ENCODE peak calls at places on chromosomes 4 and X, in nine cellular contexts. X is neural progenitor cell; U is upper lobe of left lung; H is GM23248; K is WERI-Rb-1; G is heart right ventricle; W is left lung; C is colonic mucosa; J is CD4-positive, alpha-beta memory T cell. R is an unnamed sample.

GRCh38 chrX:55127692-55128091 is 38.9 kb downstream of the PAGE2 start:
- DNase-seq in X (no peak), U (no peak), H (peak), K (no peak), G (no peak), W (no peak), C (no peak), J (no peak), R (no peak)

GRCh38 chr4:185122681-185123345 is 20.3 kb upstream of the SLC25A4 start:
- DNase-seq in X (no peak), U (no peak), H (no peak), K (no peak), G (no peak), W (no peak), C (no peak), J (no peak), R (no peak)

GRCh38 chrX:154818916-154819770 is 13.9 kb upstream of the MPP1 start:
- DNase-seq in X (no peak), U (no peak), H (no peak), K (peak), G (no peak), W (no peak), C (no peak), J (no peak), R (no peak)

GRCh38 chr4:56086073-56086521 is 137.4 kb downstream of the CEP135 start:
- DNase-seq in X (peak), U (no peak), H (no peak), K (no peak), G (no peak), W (no peak), C (no peak), J (no peak), R (no peak)

GRCh38 chrX:44873415-44874270 is 655 bp downstream of the KDM6A start:
- DNase-seq in X (peak), U (peak), H (peak), K (peak), G (peak), W (peak), C (peak), J (peak), R (peak)

GRCh38 chr4:2253160-2254084 is 8.5 kb downstream of the MXD4 start:
- DNase-seq in X (no peak), U (peak), H (no peak), K (no peak), G (peak), W (peak), C (peak), J (no peak), R (no peak)

GRCh38 chrX:118565853-118566252 is 70.2 kb downstream of the DOCK11 start:
- DNase-seq in X (no peak), U (no peak), H (no peak), K (no peak), G (no peak), W (no peak), C (no peak), J (no peak), R (no peak)

GRCh38 chrX:40484408-40485091 is 96.2 kb upstream of the ATP6AP2 start:
- DNase-seq in X (no peak), U (no peak), H (no peak), K (no peak), G (no peak), W (no peak), C (no peak), J (no peak), R (no peak)

GRCh38 chr4:40750461-40751258 is 905 bp downstream of the NSUN7 start:
- DNase-seq in X (peak), U (no peak), H (peak), K (no peak), G (no peak), W (no peak), C (peak), J (no peak), R (no peak)

GRCh38 chrX:29580560-29580959 is 634.8 kb upstream of the MAGEB2 start:
- DNase-seq in X (no peak), U (no peak), H (no peak), K (no peak), G (no peak), W (no peak), C (no peak), J (no peak), R (no peak)

GRCh38 chr4:138775890-138776289 is 239.7 kb upstream of the NOCT start:
- DNase-seq in X (peak), U (no peak), H (peak), K (no peak), G (no peak), W (no peak), C (no peak), J (no peak), R (no peak)

GRCh38 chrX:103793541-103793932 is 16.9 kb downstream of the PLP1 start:
- DNase-seq in X (no peak), U (no peak), H (peak), K (no peak), G (no peak), W (no peak), C (no peak), J (no peak), R (no peak)

GRCh38 chr4:171478181-171478580 is 335.0 kb upstream of the GALNTL6 start:
- DNase-seq in X (no peak), U (no peak), H (no peak), K (no peak), G (no peak), W (no peak), C (no peak), J (no peak), R (no peak)

GRCh38 chr4:82124365-82124764 is 249.4 kb downstream of the HNRNPD start:
- DNase-seq in X (no peak), U (no peak), H (no peak), K (no peak), G (no peak), W (no peak), C (no peak), J (no peak), R (no peak)

GRCh38 chrX:37942170-37942569 is 64.2 kb upstream of the SYTL5 start:
- DNase-seq in X (no peak), U (no peak), H (no peak), K (no peak), G (no peak), W (no peak), C (no peak), J (no peak), R (no peak)

GRCh38 chrX:12894074-12894691 is 12.2 kb upstream of the TLR8 start:
- DNase-seq in X (peak), U (no peak), H (peak), K (peak), G (no peak), W (no peak), C (peak), J (peak), R (peak)

GRCh38 chr4:98617358-98618047 is 40.9 kb downstream of the TSPAN5 start:
- DNase-seq in X (no peak), U (no peak), H (no peak), K (no peak), G (no peak), W (no peak), C (no peak), J (no peak), R (no peak)

GRCh38 chr4:123826896-123827295 is 430.3 kb downstream of the SPRY1 start:
- DNase-seq in X (no peak), U (no peak), H (peak), K (no peak), G (no peak), W (no peak), C (no peak), J (no peak), R (no peak)

GRCh38 chr4:100497729-100498250 is 20.0 kb downstream of the EMCN start:
- DNase-seq in X (no peak), U (no peak), H (peak), K (no peak), G (no peak), W (no peak), C (no peak), J (no peak), R (no peak)

DNA sequence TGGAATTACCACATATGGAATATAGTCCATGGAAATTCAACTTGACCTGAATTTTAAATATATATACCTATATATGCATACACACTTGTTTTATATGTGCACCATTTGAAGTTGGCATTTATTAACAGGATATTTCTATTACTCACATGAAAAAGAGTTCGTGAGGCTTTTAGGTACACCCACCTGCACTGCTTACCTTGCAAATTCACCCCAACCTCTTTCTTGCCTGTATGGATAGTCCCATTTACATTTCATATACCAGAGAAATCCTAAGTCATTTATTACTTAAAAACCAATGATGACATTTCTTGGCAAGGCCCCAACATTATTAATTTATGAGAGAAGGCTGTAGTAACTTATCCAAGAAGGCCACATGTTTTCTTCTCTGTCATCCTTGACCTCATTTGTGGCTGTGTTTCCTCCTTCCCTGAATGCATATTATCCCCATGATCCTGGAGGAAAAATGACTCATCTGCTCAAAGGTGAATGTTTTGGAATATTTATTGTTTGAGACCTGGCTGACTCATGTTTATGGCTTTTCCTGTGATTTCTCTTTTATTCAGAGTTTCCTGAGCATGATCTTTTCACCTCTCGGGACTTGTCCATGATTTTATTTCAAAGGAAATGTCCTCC is 62.2 kb upstream of the FAM241A start:
- DNase-seq in X (no peak), U (no peak), H (peak), K (no peak), G (no peak), W (no peak), C (peak), J (no peak), R (no peak)
- H3K27ac ChIP-seq in X (no peak), U (no peak), H (peak), K (no peak), G (peak), W (no peak), C (peak), J (no peak), R (no peak)

DNA sequence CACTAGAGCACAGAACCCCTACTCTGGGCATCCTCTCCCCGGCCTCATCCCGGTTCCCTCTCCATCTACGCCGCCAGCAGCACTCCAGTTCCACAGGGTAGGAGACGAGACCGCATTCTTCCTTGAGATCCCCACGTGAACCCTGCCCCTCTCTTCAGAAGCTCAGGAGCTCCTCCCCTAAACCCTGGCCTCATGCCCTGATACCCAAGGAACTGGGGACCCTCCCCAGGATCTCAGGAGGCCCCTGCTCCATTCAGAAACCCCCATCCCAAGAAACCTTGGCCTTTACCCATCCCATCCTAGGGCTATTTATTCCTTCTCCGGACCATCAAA is 1.1 kb downstream of the PRICKLE3 start:
- DNase-seq in X (no peak), U (no peak), H (peak), K (no peak), G (no peak), W (no peak), C (no peak), J (no peak), R (no peak)
- H3K4me3 ChIP-seq in X (peak), U (no peak), H (peak), K (no peak), G (peak), W (peak), C (peak), J (peak), R (peak)

GRCh38 chr4:718460-718859 is 12.8 kb downstream of the PCGF3 start:
- DNase-seq in X (no peak), U (no peak), H (no peak), K (no peak), G (no peak), W (no peak), C (no peak), J (no peak), R (no peak)

GRCh38 chr4:717601-718320 is 12.1 kb downstream of the PCGF3 start:
- DNase-seq in X (no peak), U (no peak), H (no peak), K (no peak), G (peak), W (peak), C (no peak), J (no peak), R (no peak)

GRCh38 chr4:721261-722171 is 15.9 kb downstream of the PCGF3 start:
- DNase-seq in X (no peak), U (peak), H (peak), K (no peak), G (peak), W (peak), C (peak), J (no peak), R (no peak)

GRCh38 chr4:722181-722725 is 16.6 kb downstream of the PCGF3 start:
- DNase-seq in X (no peak), U (peak), H (peak), K (no peak), G (peak), W (peak), C (no peak), J (no peak), R (no peak)

GRCh38 chr4:720111-720860 is 14.7 kb downstream of the PCGF3 start:
- DNase-seq in X (no peak), U (peak), H (no peak), K (no peak), G (no peak), W (no peak), C (no peak), J (no peak), R (no peak)
- H3K27ac ChIP-seq in X (no peak), U (peak), H (peak), K (no peak), G (peak), W (no peak), C (no peak), J (no peak), R (no peak)

DNA sequence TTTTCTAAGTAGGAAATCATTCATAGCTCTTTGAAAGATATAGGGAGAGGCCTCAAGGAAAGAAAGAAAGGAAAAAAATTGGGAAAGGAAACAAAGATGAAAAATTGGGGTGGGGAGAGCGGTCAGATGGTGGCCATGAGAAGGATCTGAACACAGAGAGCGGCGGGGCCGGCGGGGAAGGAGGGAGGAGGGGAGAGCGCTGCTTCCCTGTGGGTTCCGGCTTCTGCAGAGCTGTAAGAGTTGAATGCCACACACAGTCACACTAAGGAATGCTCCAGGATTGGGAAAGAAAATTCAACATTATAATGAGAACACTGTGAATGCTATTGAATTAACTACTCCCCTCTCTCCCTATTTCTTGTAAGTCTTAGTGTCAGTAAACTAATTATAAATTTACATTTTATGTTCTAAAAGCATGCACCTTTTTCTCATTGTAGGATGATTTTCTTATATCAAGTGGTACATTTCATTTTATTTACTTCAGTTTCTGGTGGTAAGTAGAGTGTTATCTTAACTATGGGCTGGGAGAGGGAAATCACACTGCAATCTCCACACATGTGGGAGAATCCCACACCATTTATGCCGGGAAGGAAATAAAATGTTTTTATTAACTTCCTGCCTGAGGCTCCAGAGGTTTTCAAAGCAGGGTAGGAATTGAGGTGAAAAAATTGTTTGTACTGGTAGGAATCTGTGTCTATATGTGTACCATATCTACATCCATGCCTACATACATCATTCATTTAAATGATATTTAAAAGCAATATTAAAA is 894 bp downstream of the F11 start:
- DNase-seq in X (peak), U (peak), H (peak), K (no peak), G (no peak), W (peak), C (no peak), J (no peak), R (no peak)
- H3K4me3 ChIP-seq in X (peak), U (no peak), H (no peak), K (no peak), G (no peak), W (peak), C (no peak), J (no peak), R (no peak)

DNA sequence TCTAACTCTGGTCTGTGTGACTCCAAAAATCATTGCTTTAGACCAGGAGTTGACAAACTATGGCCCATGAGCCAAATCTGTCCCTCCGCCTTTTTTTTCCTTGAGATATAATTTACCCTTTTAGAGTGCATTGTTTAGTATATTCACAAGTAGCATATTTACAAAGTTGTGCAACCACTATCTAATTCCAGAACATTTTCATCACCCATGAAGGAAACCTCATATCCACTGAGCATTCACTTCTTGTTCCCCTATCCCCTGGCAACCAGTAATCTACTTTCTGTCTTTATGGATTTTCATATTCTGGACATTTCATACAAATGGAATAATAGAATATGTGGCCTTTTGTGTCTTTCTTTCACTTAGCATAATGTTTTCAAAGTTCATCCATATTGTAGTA is 67.4 kb upstream of the CITED1 start:
- DNase-seq in X (no peak), U (no peak), H (no peak), K (no peak), G (no peak), W (no peak), C (no peak), J (no peak), R (no peak)
- H3K27ac ChIP-seq in X (no peak), U (no peak), H (no peak), K (no peak), G (no peak), W (no peak), C (no peak), J (no peak), R (no peak)

GRCh38 chr4:86508436-86508835 is 85.7 kb upstream of the PTPN13 start:
- DNase-seq in X (no peak), U (no peak), H (peak), K (no peak), G (no peak), W (no peak), C (no peak), J (peak), R (no peak)
- H3K4me3 ChIP-seq in X (no peak), U (no peak), H (peak), K (no peak), G (peak), W (no peak), C (no peak), J (no peak), R (no peak)

R was measured in CD8-positive, alpha-beta memory T cell.